ENCODE peak calls at places on chromosomes 13 and 19, in five cellular contexts. Z is left cardiac atrium; N is MV-4-11; D is DMS153; B is CD8-positive, alpha-beta memory T cell. K is an unnamed sample.

GRCh38 chr13:100658363-100658762 is 16.2 kb downstream of the TMTC4 start:
- DNase-seq in B (no peak), Z (no peak), N (peak; percentile 2), D (no peak), K (no peak)

GRCh38 chr19:35563207-35563829 is at the start of gene ATP4A:
- DNase-seq in N (no peak), D (no peak), B (no peak), Z (no peak), K (no peak)

GRCh38 chr19:55471266-55471665 is 5.2 kb upstream of the ZNF628 start:
- DNase-seq in Z (no peak), N (no peak), D (no peak), B (no peak), K (no peak)

GRCh38 chr13:75847588-75847987 is 211.5 kb downstream of the LMO7 start:
- DNase-seq in N (no peak), Z (no peak), B (no peak), D (no peak), K (no peak)

GRCh38 chr13:100983111-100983510 is 308.5 kb upstream of the TMTC4 start:
- DNase-seq in N (no peak), D (no peak), Z (no peak), B (no peak), K (no peak)

GRCh38 chr19:4454952-4455738 is 2.4 kb downstream of the UBXN6 start:
- DNase-seq in N (no peak), B (no peak), D (no peak), Z (no peak), K (no peak)

GRCh38 chr19:51726049-51726448 is 2.3 kb upstream of the HAS1 start:
- DNase-seq in B (no peak), D (no peak), Z (peak; percentile 75), N (peak; percentile 88), K (no peak)

GRCh38 chr13:23159205-23159586 is 21.6 kb upstream of the SGCG start:
- DNase-seq in N (peak; percentile 25), Z (peak; percentile 42), B (no peak), D (no peak), K (no peak)

GRCh38 chr19:51097166-51097736 is 11.0 kb downstream of the CTU1 start:
- DNase-seq in B (peak; percentile 33), N (peak; percentile 34), D (peak; percentile 7), Z (peak; percentile 72), K (peak; percentile 41)

GRCh38 chr19:662207-662961 is 630 bp downstream of the RNF126 start:
- DNase-seq in D (no peak), N (peak; percentile 45), B (peak; percentile 74), Z (peak; percentile 64), K (no peak)

GRCh38 chr13:84191199-84191598 is 308.9 kb upstream of the SLITRK1 start:
- DNase-seq in D (no peak), N (no peak), B (no peak), Z (no peak), K (no peak)

GRCh38 chr13:35917942-35918645 is 213.1 kb downstream of the DCLK1 start:
- DNase-seq in D (no peak), N (no peak), Z (no peak), B (no peak), K (no peak)

GRCh38 chr13:23146811-23147245 is 34.0 kb upstream of the SGCG start:
- DNase-seq in N (peak; percentile 95), B (no peak), Z (no peak), D (no peak), K (no peak)

GRCh38 chr13:110705826-110706569 is at the start of gene CARS2:
- DNase-seq in Z (peak; percentile 96), B (peak; percentile 82), D (peak; percentile 98), N (peak; percentile 95), K (peak; percentile 92)

GRCh38 chr13:53781941-53782340 is 753.3 kb downstream of the OLFM4 start:
- DNase-seq in Z (no peak), B (no peak), D (no peak), N (no peak), K (peak; percentile 19)

GRCh38 chr19:7435602-7436001 is 53.2 kb downstream of the PEX11G start:
- DNase-seq in N (no peak), B (no peak), Z (no peak), D (no peak), K (no peak)

GRCh38 chr19:50902640-50903039 is 8.6 kb downstream of the KLK4 start:
- DNase-seq in D (no peak), N (no peak), B (no peak), Z (no peak), K (no peak)

GRCh38 chr19:56566904-56567273 is 379 bp upstream of the ZNF470 start:
- DNase-seq in Z (peak; percentile 71), B (no peak), D (no peak), N (peak; percentile 50), K (peak; percentile 57)

GRCh38 chr13:29457299-29457698 is 138.2 kb downstream of the SLC7A1 start:
- DNase-seq in D (no peak), N (peak; percentile 6), Z (no peak), B (no peak), K (no peak)

K was measured in NCI-H510A treated with DMSO at 0.1 percent for 48 hours.